ENCODE peak calls at places on chromosomes 11 and 22, in five cellular contexts. H is GM23338, G is epithelial cell of esophagus, T is AG20443, Q is tibial artery. I is an unnamed sample.

GRCh38 chr11:128752379-128752778 is 58.5 kb downstream of the FLI1 start:
- DNase-seq in H (no peak), G (no peak), T (no peak), Q (no peak), I (no peak)

GRCh38 chr11:26778000-26778757 is 56.3 kb upstream of the SLC5A12 start:
- DNase-seq in H (no peak), G (peak), T (peak), Q (no peak), I (no peak)

GRCh38 chr22:17260950-17261349 is 41.7 kb upstream of the ADA2 start:
- DNase-seq in H (peak), G (no peak), T (no peak), Q (no peak), I (no peak)

GRCh38 chr11:100203789-100204188 is 483.3 kb upstream of the ARHGAP42 start:
- DNase-seq in H (peak), G (peak), T (no peak), Q (no peak), I (no peak)

GRCh38 chr22:29820941-29821789 is 16.9 kb downstream of the ASCC2 start:
- DNase-seq in H (no peak), G (peak), T (peak), Q (peak), I (peak)

GRCh38 chr22:47292546-47293320 is 530.3 kb downstream of the TBC1D22A start:
- DNase-seq in H (no peak), G (no peak), T (no peak), Q (peak), I (peak)

GRCh38 chr11:122393209-122393850 is 262.2 kb upstream of the UBASH3B start:
- DNase-seq in H (no peak), G (no peak), T (peak), Q (peak), I (no peak)

GRCh38 chr11:11793073-11793472 is 48.7 kb upstream of the USP47 start:
- DNase-seq in H (no peak), G (no peak), T (no peak), Q (no peak), I (no peak)

GRCh38 chr22:42214625-42215415 is 55.6 kb downstream of the TCF20 start:
- DNase-seq in H (no peak), G (no peak), T (no peak), Q (no peak), I (no peak)

GRCh38 chr22:26756675-26757293 is 99.4 kb downstream of the MIAT start:
- DNase-seq in H (peak), G (peak), T (peak), Q (peak), I (no peak)

GRCh38 chr11:44097821-44098220 is 2.3 kb downstream of the EXT2 start:
- DNase-seq in H (no peak), G (peak), T (no peak), Q (no peak), I (no peak)

GRCh38 chr11:120223793-120224192 is 13.0 kb downstream of the OAF start:
- DNase-seq in H (no peak), G (no peak), T (no peak), Q (no peak), I (no peak)

GRCh38 chr22:45188779-45189178 is 25.1 kb downstream of the NUP50 start:
- DNase-seq in H (no peak), G (no peak), T (no peak), Q (no peak), I (no peak)

GRCh38 chr11:68138256-68138655 is 17.1 kb upstream of the CHKA start:
- DNase-seq in H (no peak), G (no peak), T (no peak), Q (no peak), I (no peak)

GRCh38 chr22:21448627-21449416 is 18.4 kb upstream of the TMEM191C start:
- DNase-seq in H (no peak), G (no peak), T (no peak), Q (no peak), I (peak)

GRCh38 chr11:76838422-76839068 is 22.2 kb upstream of the ACER3 start:
- DNase-seq in H (peak), G (no peak), T (no peak), Q (no peak), I (no peak)

GRCh38 chr11:134719397-134719796 is 307.4 kb upstream of the B3GAT1 start:
- DNase-seq in H (no peak), G (no peak), T (no peak), Q (no peak), I (no peak)

GRCh38 chr11:118436639-118437045 is 350 bp downstream of the KMT2A start:
- DNase-seq in H (peak), G (peak), T (no peak), Q (peak), I (peak)